ENCODE peak calls at places on chromosomes 7 and 10, in five cellular contexts. O is fibroblast of pulmonary artery, L is activated B cell treated with CpG ODN at 0.5 μM for 24 hours, S is cardiac muscle cell, U is HCT116. P is an unnamed sample.

GRCh38 chr7:51649-52048 is 140.7 kb upstream of the FAM20C start:
- DNase-seq in O (no peak), L (no peak), U (no peak), S (no peak), P (no peak)

GRCh38 chr10:76251773-76252617 is 820.6 kb downstream of the LRMDA start:
- DNase-seq in O (peak), U (no peak), S (peak), L (no peak), P (no peak)

GRCh38 chr7:101963693-101964092 is 146.3 kb downstream of the CUX1 start:
- DNase-seq in O (no peak), U (no peak), L (no peak), S (no peak), P (no peak)

GRCh38 chr10:3455385-3456334 is 283.1 kb upstream of the PITRM1 start:
- DNase-seq in O (peak), S (peak), U (no peak), L (no peak), P (no peak)

GRCh38 chr10:62083868-62084267 is 182.4 kb downstream of the ARID5B start:
- DNase-seq in L (no peak), U (no peak), O (peak), S (peak), P (no peak)

GRCh38 chr7:66529889-66530615 is 98.6 kb upstream of the KCTD7 start:
- DNase-seq in U (no peak), O (no peak), S (peak), L (no peak), P (no peak)

GRCh38 chr7:120949393-120949799 is 1.2 kb upstream of the ING3 start:
- DNase-seq in O (no peak), U (no peak), S (no peak), L (no peak), P (no peak)

GRCh38 chr7:74475243-74475986 is 21.7 kb downstream of the GTF2IRD1 start:
- DNase-seq in S (no peak), O (no peak), L (no peak), U (no peak), P (no peak)

GRCh38 chr7:78134256-78134655 is 335.7 kb downstream of the PHTF2 start:
- DNase-seq in O (peak), L (no peak), S (peak), U (peak), P (no peak)

GRCh38 chr10:131140606-131141005 is 170.9 kb downstream of the TCERG1L start:
- DNase-seq in O (no peak), S (no peak), U (no peak), L (no peak), P (no peak)

GRCh38 chr7:6730343-6730633 is 23.5 kb upstream of the ZNF12 start:
- DNase-seq in L (no peak), U (no peak), S (peak), O (no peak), P (no peak)

GRCh38 chr10:96324447-96324846 is 20.2 kb downstream of the DNTT start:
- DNase-seq in U (no peak), O (no peak), S (no peak), L (no peak), P (no peak)

GRCh38 chr10:96319754-96320514 is 15.7 kb downstream of the DNTT start:
- DNase-seq in U (no peak), L (no peak), O (no peak), S (peak), P (no peak)

GRCh38 chr10:96322275-96322674 is 18.0 kb downstream of the DNTT start:
- DNase-seq in U (no peak), S (no peak), O (no peak), L (no peak), P (no peak)

GRCh38 chr10:96325719-96326373 is 21.6 kb downstream of the DNTT start:
- DNase-seq in L (no peak), S (no peak), U (no peak), O (no peak), P (no peak)

GRCh38 chr10:96321822-96322221 is 17.6 kb downstream of the DNTT start:
- DNase-seq in L (no peak), O (no peak), U (no peak), S (no peak), P (no peak)
- TF ChIP-seq CTCF in L (no peak), O (no peak), U (peak), S (no peak), P (no peak)

GRCh38 chr7:128389085-128389814 is 20.5 kb downstream of the IMPDH1 start:
- DNase-seq in L (no peak), U (no peak), O (no peak), S (no peak), P (no peak)
- TF ChIP-seq CTCF in L (no peak), U (no peak), O (no peak), S (no peak), P (no peak)

DNA sequence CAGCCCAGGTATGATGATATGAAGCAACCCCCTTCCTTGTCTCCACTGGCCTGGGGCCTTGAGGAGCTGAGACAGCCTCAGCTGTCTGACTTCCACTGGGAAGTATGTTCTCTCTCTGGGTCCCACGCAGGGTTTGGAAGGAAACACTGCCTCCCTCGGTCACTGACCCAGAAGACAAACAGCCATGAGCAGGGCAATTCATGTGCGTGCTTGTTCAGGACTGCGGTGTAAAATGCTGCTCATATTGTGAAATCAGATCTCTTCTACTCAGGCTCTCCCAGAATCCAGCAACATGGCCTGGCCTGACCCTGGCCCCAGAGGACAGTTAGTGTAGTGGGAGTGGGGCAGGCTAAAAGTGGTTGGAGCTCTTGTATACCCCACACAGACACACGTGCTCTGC is 2.8 kb downstream of the CLCN1 start:
- DNase-seq in U (no peak), O (peak), L (no peak), S (peak), P (no peak)
- TF ChIP-seq CTCF in U (no peak), O (no peak), L (no peak), S (no peak), P (no peak)

GRCh38 chr7:152583006-152583405 is 92.9 kb downstream of the XRCC2 start:
- DNase-seq in O (no peak), U (no peak), S (no peak), L (no peak), P (no peak)

GRCh38 chr7:152572101-152572500 is 103.8 kb downstream of the XRCC2 start:
- DNase-seq in L (no peak), O (peak), U (no peak), S (peak), P (no peak)

GRCh38 chr7:152579070-152579469 is 96.9 kb downstream of the XRCC2 start:
- DNase-seq in S (no peak), L (no peak), U (no peak), O (no peak), P (no peak)

GRCh38 chr7:152574892-152575511 is 100.9 kb downstream of the XRCC2 start:
- DNase-seq in S (no peak), O (no peak), L (no peak), U (no peak), P (no peak)

DNA sequence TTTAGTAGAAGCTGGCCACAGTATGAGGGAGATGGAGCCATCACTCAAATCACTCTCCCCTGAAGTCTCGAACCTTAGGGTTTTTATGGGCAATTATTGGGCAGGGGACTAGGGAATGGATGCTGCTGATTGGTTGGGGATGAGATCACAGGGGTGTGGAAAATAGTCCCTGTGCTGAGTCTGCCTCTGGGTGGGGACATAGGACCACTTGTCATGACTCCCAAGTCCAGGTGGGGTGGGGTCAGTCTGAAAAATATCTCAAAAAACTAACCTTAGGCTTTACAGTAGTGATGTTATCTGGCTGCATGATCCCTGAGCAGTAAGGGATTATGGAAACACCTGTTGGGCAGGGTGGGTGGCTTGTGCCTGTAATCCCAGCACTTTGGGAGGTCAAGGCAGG is 98.6 kb downstream of the XRCC2 start:
- DNase-seq in U (no peak), L (no peak), O (no peak), S (no peak), P (no peak)
- TF ChIP-seq CTCF in U (no peak), L (no peak), O (no peak), S (no peak), P (no peak)

DNA sequence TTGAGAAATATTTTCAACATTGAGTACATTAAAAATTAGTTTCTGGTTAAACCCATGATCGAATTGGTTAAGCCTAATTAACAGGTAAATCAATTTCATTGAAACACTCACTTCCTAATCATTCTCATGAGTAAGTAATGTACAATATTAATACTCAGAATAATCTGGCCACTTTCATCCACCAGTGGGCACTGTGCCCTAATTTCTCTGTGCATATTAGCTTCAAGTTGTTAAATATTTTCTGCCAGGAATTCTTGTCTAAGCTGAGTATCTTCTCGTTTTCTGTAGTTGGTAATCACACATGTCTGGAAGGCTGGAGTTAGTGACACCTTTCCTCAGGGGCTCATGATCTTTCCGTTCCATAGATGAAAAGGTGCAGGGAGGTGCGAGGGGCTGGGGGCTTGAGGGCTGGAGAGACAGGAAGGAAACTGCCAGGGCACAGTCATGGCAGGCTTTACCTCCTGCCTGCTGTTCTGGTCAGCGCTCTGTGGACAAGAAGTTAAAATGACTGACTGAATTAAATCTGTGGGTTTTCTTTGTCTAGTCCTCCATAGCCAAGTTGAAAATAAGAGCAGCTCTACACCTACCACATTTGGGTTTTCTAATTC is 71.9 kb downstream of the WIPF3 start:
- DNase-seq in U (no peak), L (no peak), S (peak), O (peak), P (no peak)
- TF ChIP-seq CTCF in U (peak), L (peak), S (peak), O (peak), P (peak)

GRCh38 chr10:74826142-74827044 is at the start of gene KAT6B:
- DNase-seq in U (peak), O (peak), L (peak), S (peak), P (peak)
- TF ChIP-seq CTCF in U (peak), O (no peak), L (no peak), S (peak), P (no peak)

DNA sequence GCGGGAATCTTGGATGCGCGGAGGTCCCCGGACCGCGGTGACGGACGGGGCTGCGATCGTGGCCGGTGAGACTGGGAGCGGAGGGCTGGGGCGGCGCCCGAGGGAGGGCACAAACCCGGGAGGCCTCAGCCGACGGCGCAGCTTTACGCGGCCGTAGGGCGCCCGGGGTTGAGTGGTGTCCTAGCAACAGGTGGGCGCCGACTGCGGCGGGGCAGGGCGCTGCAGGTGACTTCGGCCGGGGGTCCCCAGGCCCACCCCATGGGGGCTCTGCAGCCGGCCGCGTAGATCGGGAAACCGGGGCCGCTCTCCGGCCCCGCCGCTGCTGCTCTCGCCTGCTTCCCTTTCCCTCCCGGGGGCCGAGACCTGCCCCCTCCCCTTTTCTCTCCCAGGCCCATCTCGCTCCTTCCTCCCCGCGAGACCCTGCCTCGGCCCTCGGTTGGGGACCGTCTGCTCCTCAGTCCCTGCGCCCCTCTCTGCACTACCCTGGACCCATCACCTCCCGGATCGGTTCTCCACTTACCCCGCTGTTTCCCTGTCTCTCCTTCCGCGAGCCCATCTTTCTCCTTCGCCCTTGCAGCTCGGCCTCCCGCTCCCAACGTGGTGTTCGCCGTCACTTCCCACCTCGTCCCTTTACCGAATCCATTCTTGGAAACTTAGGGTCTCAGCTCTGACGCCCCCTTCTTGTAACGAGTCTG is 18.4 kb upstream of the ACBD5 start:
- DNase-seq in O (no peak), L (peak), S (no peak), U (no peak), P (no peak)
- TF ChIP-seq CTCF in O (no peak), L (no peak), S (no peak), U (no peak), P (no peak)

GRCh38 chr10:99620713-99621453 is 644 bp upstream of the SLC25A28 start:
- DNase-seq in L (peak), U (peak), S (peak), O (peak), P (peak)
- TF ChIP-seq CTCF in L (no peak), U (peak), S (no peak), O (no peak), P (no peak)

P was measured in CD14-positive monocyte.